ENCODE peak calls at places on chromosomes 6 and 20, in four cellular contexts. One of them, this sample, is unnamed.

GRCh38 chr6:4133941-4134838 is 1.2 kb downstream of the ECI2 start:
- DNase-seq in H7: peak
- DNase-seq in ACHN: no peak
- DNase-seq in fibroblast of mammary gland: peak
- DNase-seq in this sample: no peak

GRCh38 chr6:38612386-38612965 is 27.3 kb downstream of the BTBD9 start:
- DNase-seq in H7: no peak
- DNase-seq in ACHN: no peak
- DNase-seq in fibroblast of mammary gland: peak
- DNase-seq in this sample: no peak

GRCh38 chr6:52049252-52050050 is 38.0 kb downstream of the PKHD1 start:
- DNase-seq in H7: peak
- DNase-seq in ACHN: peak
- DNase-seq in fibroblast of mammary gland: peak
- DNase-seq in this sample: peak

GRCh38 chr6:118565317-118565960 is 17.3 kb downstream of the PLN start:
- DNase-seq in H7: peak
- DNase-seq in ACHN: peak
- DNase-seq in fibroblast of mammary gland: no peak
- DNase-seq in this sample: peak

GRCh38 chr6:89828988-89829590 is 591 bp upstream of the CASP8AP2 start:
- DNase-seq in H7: peak
- DNase-seq in ACHN: peak
- DNase-seq in fibroblast of mammary gland: peak
- DNase-seq in this sample: no peak

GRCh38 chr20:46552460-46553420 is 2.3 kb upstream of the OCSTAMP start:
- DNase-seq in H7: no peak
- DNase-seq in ACHN: no peak
- DNase-seq in fibroblast of mammary gland: no peak
- DNase-seq in this sample: no peak

GRCh38 chr20:41340327-41341055 is at the start of gene LPIN3:
- DNase-seq in H7: peak
- DNase-seq in ACHN: peak
- DNase-seq in fibroblast of mammary gland: peak
- DNase-seq in this sample: peak

GRCh38 chr20:9218412-9219001 is 149.6 kb downstream of the PLCB4 start:
- DNase-seq in H7: no peak
- DNase-seq in ACHN: no peak
- DNase-seq in fibroblast of mammary gland: peak
- DNase-seq in this sample: no peak

GRCh38 chr6:142820336-142821016 is 124.5 kb downstream of the HIVEP2 start:
- DNase-seq in H7: no peak
- DNase-seq in ACHN: no peak
- DNase-seq in fibroblast of mammary gland: no peak
- DNase-seq in this sample: no peak

GRCh38 chr6:118785601-118786000 is 108.4 kb upstream of the ASF1A start:
- DNase-seq in H7: no peak
- DNase-seq in ACHN: no peak
- DNase-seq in fibroblast of mammary gland: no peak
- DNase-seq in this sample: no peak

GRCh38 chr6:42909835-42910234 is 6.0 kb upstream of the PTCRA start:
- DNase-seq in H7: no peak
- DNase-seq in ACHN: no peak
- DNase-seq in fibroblast of mammary gland: no peak
- DNase-seq in this sample: no peak

GRCh38 chr20:46332373-46333135 is 24.3 kb upstream of the CDH22 start:
- DNase-seq in H7: peak
- DNase-seq in ACHN: no peak
- DNase-seq in fibroblast of mammary gland: no peak
- DNase-seq in this sample: no peak

GRCh38 chr20:1800777-1801176 is 94.4 kb upstream of the SIRPA start:
- DNase-seq in H7: no peak
- DNase-seq in ACHN: peak
- DNase-seq in fibroblast of mammary gland: peak
- DNase-seq in this sample: peak

GRCh38 chr6:26233608-26234420 is 131.2 kb upstream of the BTN3A2 start:
- DNase-seq in H7: no peak
- DNase-seq in ACHN: peak
- DNase-seq in fibroblast of mammary gland: no peak
- DNase-seq in this sample: no peak

GRCh38 chr20:56463428-56463827 is 5.0 kb upstream of the RTF2 start:
- DNase-seq in H7: no peak
- DNase-seq in ACHN: no peak
- DNase-seq in fibroblast of mammary gland: no peak
- DNase-seq in this sample: no peak

GRCh38 chr6:144500886-144501285 is 215.8 kb downstream of the UTRN start:
- DNase-seq in H7: no peak
- DNase-seq in ACHN: no peak
- DNase-seq in fibroblast of mammary gland: no peak
- DNase-seq in this sample: no peak

GRCh38 chr6:63705707-63706106 is 70.1 kb downstream of the PHF3 start:
- DNase-seq in H7: no peak
- DNase-seq in ACHN: no peak
- DNase-seq in fibroblast of mammary gland: no peak
- DNase-seq in this sample: no peak

GRCh38 chr20:45394221-45395113 is 13.6 kb upstream of the DBNDD2 start:
- DNase-seq in H7: no peak
- DNase-seq in ACHN: no peak
- DNase-seq in fibroblast of mammary gland: no peak
- DNase-seq in this sample: no peak

GRCh38 chr20:33578510-33578909 is 83.6 kb upstream of the C20orf144 start:
- DNase-seq in H7: no peak
- DNase-seq in ACHN: no peak
- DNase-seq in fibroblast of mammary gland: peak
- DNase-seq in this sample: no peak

GRCh38 chr6:82786251-82786650 is 279.4 kb downstream of the UBE3D start:
- DNase-seq in H7: no peak
- DNase-seq in ACHN: no peak
- DNase-seq in fibroblast of mammary gland: no peak
- DNase-seq in this sample: no peak

GRCh38 chr20:43017241-43018030 is 172.3 kb downstream of the PTPRT start:
- DNase-seq in H7: peak
- DNase-seq in ACHN: no peak
- DNase-seq in fibroblast of mammary gland: no peak
- DNase-seq in this sample: no peak

GRCh38 chr6:144007455-144007778 is 642 bp downstream of the PLAGL1 start:
- DNase-seq in H7: no peak
- DNase-seq in ACHN: no peak
- DNase-seq in fibroblast of mammary gland: no peak
- DNase-seq in this sample: no peak

GRCh38 chr20:3808141-3808479 is 12.0 kb downstream of the CDC25B start:
- DNase-seq in H7: no peak
- DNase-seq in ACHN: peak
- DNase-seq in fibroblast of mammary gland: peak
- DNase-seq in this sample: peak

GRCh38 chr6:52363222-52363867 is 1.4 kb downstream of the PAQR8 start:
- DNase-seq in H7: no peak
- DNase-seq in ACHN: no peak
- DNase-seq in fibroblast of mammary gland: no peak
- DNase-seq in this sample: no peak

GRCh38 chr6:31899215-31899614 is 1.7 kb upstream of the EHMT2 start:
- DNase-seq in H7: no peak
- DNase-seq in ACHN: no peak
- DNase-seq in fibroblast of mammary gland: no peak
- DNase-seq in this sample: no peak

GRCh38 chr20:32516583-32516982 is 68.5 kb downstream of the NOL4L start:
- DNase-seq in H7: no peak
- DNase-seq in ACHN: no peak
- DNase-seq in fibroblast of mammary gland: no peak
- DNase-seq in this sample: no peak

GRCh38 chr20:19932170-19932667 is 84.9 kb upstream of the NAA20 start:
- DNase-seq in H7: no peak
- DNase-seq in ACHN: no peak
- DNase-seq in fibroblast of mammary gland: peak
- DNase-seq in this sample: no peak

GRCh38 chr20:41531876-41532275 is 86.3 kb downstream of the CHD6 start:
- DNase-seq in H7: no peak
- DNase-seq in ACHN: no peak
- DNase-seq in fibroblast of mammary gland: no peak
- DNase-seq in this sample: no peak

GRCh38 chr6:152240983-152241766 is 396.0 kb downstream of the SYNE1 start:
- DNase-seq in H7: no peak
- DNase-seq in ACHN: no peak
- DNase-seq in fibroblast of mammary gland: no peak
- DNase-seq in this sample: no peak

GRCh38 chr6:51814418-51814817 is 273.0 kb downstream of the PKHD1 start:
- DNase-seq in H7: peak
- DNase-seq in ACHN: no peak
- DNase-seq in fibroblast of mammary gland: no peak
- DNase-seq in this sample: no peak

GRCh38 chr20:9838378-9839295 is at the start of gene PAK5:
- DNase-seq in H7: peak
- DNase-seq in ACHN: peak
- DNase-seq in fibroblast of mammary gland: peak
- DNase-seq in this sample: peak

This sample was measured in NCI-H460.